ENCODE peak calls at places on chromosomes 12 and 14, in eight cellular contexts. One of them, this sample, is unnamed.

GRCh38 chr12:109998241-109998903 is 858 bp upstream of the ANKRD13A start:
- DNase-seq in A549: no peak
- DNase-seq in CD8-positive, alpha-beta T cell: no peak
- DNase-seq in Karpas-422: peak; percentile 56
- DNase-seq in tibial artery: no peak
- DNase-seq in psoas muscle: no peak
- DNase-seq in effector memory CD4-positive, alpha-beta T cell: no peak
- DNase-seq in heart right ventricle: no peak
- DNase-seq in this sample: no peak

GRCh38 chr12:94149781-94150482 is 1.6 kb downstream of the PLXNC1 start:
- DNase-seq in A549: peak; percentile 21
- DNase-seq in CD8-positive, alpha-beta T cell: no peak
- DNase-seq in Karpas-422: no peak
- DNase-seq in tibial artery: no peak
- DNase-seq in psoas muscle: peak; percentile 78
- DNase-seq in effector memory CD4-positive, alpha-beta T cell: no peak
- DNase-seq in heart right ventricle: peak; percentile 38
- DNase-seq in this sample: no peak

GRCh38 chr12:109881752-109882151 is 1.4 kb upstream of the GLTP start:
- DNase-seq in A549: peak; percentile 52
- DNase-seq in CD8-positive, alpha-beta T cell: no peak
- DNase-seq in Karpas-422: no peak
- DNase-seq in tibial artery: no peak
- DNase-seq in psoas muscle: no peak
- DNase-seq in effector memory CD4-positive, alpha-beta T cell: no peak
- DNase-seq in heart right ventricle: no peak
- DNase-seq in this sample: no peak

GRCh38 chr12:24560192-24560591 is 388.7 kb downstream of the BCAT1 start:
- DNase-seq in A549: no peak
- DNase-seq in CD8-positive, alpha-beta T cell: no peak
- DNase-seq in Karpas-422: no peak
- DNase-seq in tibial artery: no peak
- DNase-seq in psoas muscle: no peak
- DNase-seq in effector memory CD4-positive, alpha-beta T cell: no peak
- DNase-seq in heart right ventricle: no peak
- DNase-seq in this sample: no peak

GRCh38 chr12:22409071-22409951 is 74.8 kb upstream of the ST8SIA1 start:
- DNase-seq in A549: no peak
- DNase-seq in CD8-positive, alpha-beta T cell: peak; percentile 19
- DNase-seq in Karpas-422: no peak
- DNase-seq in tibial artery: no peak
- DNase-seq in psoas muscle: no peak
- DNase-seq in effector memory CD4-positive, alpha-beta T cell: peak; percentile 13
- DNase-seq in heart right ventricle: no peak
- DNase-seq in this sample: peak; percentile 71

GRCh38 chr12:78457951-78458350 is 406.6 kb upstream of the SYT1 start:
- DNase-seq in A549: no peak
- DNase-seq in CD8-positive, alpha-beta T cell: no peak
- DNase-seq in Karpas-422: no peak
- DNase-seq in tibial artery: no peak
- DNase-seq in psoas muscle: no peak
- DNase-seq in effector memory CD4-positive, alpha-beta T cell: no peak
- DNase-seq in heart right ventricle: no peak
- DNase-seq in this sample: no peak

GRCh38 chr12:106428379-106428778 is 70.8 kb downstream of the POLR3B start:
- DNase-seq in A549: no peak
- DNase-seq in CD8-positive, alpha-beta T cell: no peak
- DNase-seq in Karpas-422: no peak
- DNase-seq in tibial artery: no peak
- DNase-seq in psoas muscle: no peak
- DNase-seq in effector memory CD4-positive, alpha-beta T cell: no peak
- DNase-seq in heart right ventricle: no peak
- DNase-seq in this sample: no peak

GRCh38 chr14:36429692-36430091 is 90.3 kb downstream of the NKX2-1 start:
- DNase-seq in A549: no peak
- DNase-seq in CD8-positive, alpha-beta T cell: no peak
- DNase-seq in Karpas-422: no peak
- DNase-seq in tibial artery: no peak
- DNase-seq in psoas muscle: no peak
- DNase-seq in effector memory CD4-positive, alpha-beta T cell: no peak
- DNase-seq in heart right ventricle: no peak
- DNase-seq in this sample: no peak

GRCh38 chr14:29584992-29585391 is 342.7 kb downstream of the PRKD1 start:
- DNase-seq in A549: peak; percentile 38
- DNase-seq in CD8-positive, alpha-beta T cell: no peak
- DNase-seq in Karpas-422: no peak
- DNase-seq in tibial artery: peak; percentile 74
- DNase-seq in psoas muscle: peak; percentile 75
- DNase-seq in effector memory CD4-positive, alpha-beta T cell: no peak
- DNase-seq in heart right ventricle: peak; percentile 23
- DNase-seq in this sample: no peak

GRCh38 chr12:68667896-68668295 is 18.9 kb upstream of the NUP107 start:
- DNase-seq in A549: no peak
- DNase-seq in CD8-positive, alpha-beta T cell: no peak
- DNase-seq in Karpas-422: no peak
- DNase-seq in tibial artery: no peak
- DNase-seq in psoas muscle: no peak
- DNase-seq in effector memory CD4-positive, alpha-beta T cell: no peak
- DNase-seq in heart right ventricle: no peak
- DNase-seq in this sample: no peak

GRCh38 chr12:81205394-81205793 is 127.5 kb downstream of the ACSS3 start:
- DNase-seq in A549: no peak
- DNase-seq in CD8-positive, alpha-beta T cell: no peak
- DNase-seq in Karpas-422: no peak
- DNase-seq in tibial artery: no peak
- DNase-seq in psoas muscle: no peak
- DNase-seq in effector memory CD4-positive, alpha-beta T cell: no peak
- DNase-seq in heart right ventricle: no peak
- DNase-seq in this sample: no peak

GRCh38 chr12:81208193-81208946 is 130.5 kb downstream of the ACSS3 start:
- DNase-seq in A549: no peak
- DNase-seq in CD8-positive, alpha-beta T cell: no peak
- DNase-seq in Karpas-422: no peak
- DNase-seq in tibial artery: no peak
- DNase-seq in psoas muscle: no peak
- DNase-seq in effector memory CD4-positive, alpha-beta T cell: no peak
- DNase-seq in heart right ventricle: no peak
- DNase-seq in this sample: no peak

GRCh38 chr12:81206425-81206824 is 128.5 kb downstream of the ACSS3 start:
- DNase-seq in A549: no peak
- DNase-seq in CD8-positive, alpha-beta T cell: no peak
- DNase-seq in Karpas-422: no peak
- DNase-seq in tibial artery: no peak
- DNase-seq in psoas muscle: no peak
- DNase-seq in effector memory CD4-positive, alpha-beta T cell: no peak
- DNase-seq in heart right ventricle: no peak
- DNase-seq in this sample: no peak

GRCh38 chr12:81209001-81209400 is 131.1 kb downstream of the ACSS3 start:
- DNase-seq in A549: no peak
- DNase-seq in CD8-positive, alpha-beta T cell: no peak
- DNase-seq in Karpas-422: no peak
- DNase-seq in tibial artery: no peak
- DNase-seq in psoas muscle: no peak
- DNase-seq in effector memory CD4-positive, alpha-beta T cell: no peak
- DNase-seq in heart right ventricle: no peak
- DNase-seq in this sample: no peak

DNA sequence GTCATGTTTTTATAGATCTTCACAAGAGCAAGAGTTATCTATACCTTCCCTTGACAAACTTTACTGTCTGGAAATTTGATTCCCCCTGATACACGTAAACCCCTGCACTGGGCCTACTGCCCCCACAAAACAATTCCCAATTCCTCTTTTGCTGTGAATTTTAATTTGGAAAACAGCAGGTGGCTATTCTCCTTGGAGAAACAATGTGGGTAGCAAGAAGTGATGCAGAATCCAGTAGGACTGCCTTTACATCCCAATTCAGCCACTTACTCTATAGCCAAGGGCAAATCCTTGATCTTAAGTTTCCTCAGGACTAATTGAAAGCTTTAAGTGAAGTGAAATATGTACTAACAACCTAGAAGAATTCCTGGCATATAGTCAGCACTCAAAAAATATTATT is 129.3 kb downstream of the ACSS3 start:
- DNase-seq in A549: no peak
- DNase-seq in CD8-positive, alpha-beta T cell: no peak
- DNase-seq in Karpas-422: no peak
- DNase-seq in tibial artery: no peak
- DNase-seq in psoas muscle: no peak
- DNase-seq in effector memory CD4-positive, alpha-beta T cell: no peak
- DNase-seq in heart right ventricle: no peak
- DNase-seq in this sample: no peak
- H3K4me1 ChIP-seq in A549: no peaks in the 10 kb centered on the region
- H3K4me1 ChIP-seq in CD8-positive, alpha-beta T cell: no peaks in the 10 kb centered on the region
- H3K4me1 ChIP-seq in Karpas-422: no peaks in the 10 kb centered on the region
- H3K4me1 ChIP-seq in tibial artery: no peaks in the 10 kb centered on the region
- H3K4me1 ChIP-seq in psoas muscle: peaks cover 5% of the 10 kb centered on the region
- H3K4me1 ChIP-seq in effector memory CD4-positive, alpha-beta T cell: no peaks in the 10 kb centered on the region
- H3K4me1 ChIP-seq in heart right ventricle: peaks cover 40% of the 10 kb centered on the region
- H3K4me1 ChIP-seq in this sample: no peaks in the 10 kb centered on the region

DNA sequence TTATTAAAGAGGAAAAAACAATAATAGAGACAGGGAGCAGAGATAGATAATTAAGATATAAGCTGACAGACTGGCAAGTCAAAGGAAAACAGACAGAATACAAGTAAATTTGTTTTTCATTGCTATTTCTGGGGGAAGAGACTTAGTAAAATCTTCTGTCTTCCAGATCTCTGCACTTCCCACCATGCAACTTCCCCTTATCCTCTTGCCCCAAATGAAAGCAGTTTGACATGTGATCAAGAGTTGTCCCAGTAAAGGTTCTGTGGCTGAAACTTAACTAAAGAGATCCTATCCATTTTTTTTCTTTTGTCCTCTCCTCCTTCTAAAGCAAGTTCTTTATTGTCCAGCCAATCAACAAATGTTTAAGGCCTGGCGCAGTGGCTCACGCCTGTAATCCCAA is 1.5 kb upstream of the MLF2 start:
- DNase-seq in A549: no peak
- DNase-seq in CD8-positive, alpha-beta T cell: no peak
- DNase-seq in Karpas-422: no peak
- DNase-seq in tibial artery: no peak
- DNase-seq in psoas muscle: no peak
- DNase-seq in effector memory CD4-positive, alpha-beta T cell: no peak
- DNase-seq in heart right ventricle: no peak
- DNase-seq in this sample: no peak
- H3K27ac ChIP-seq in A549: peak overlapping the region; percentile 98
- H3K27ac ChIP-seq in CD8-positive, alpha-beta T cell: no peak overlapping the region
- H3K27ac ChIP-seq in Karpas-422: no peak overlapping the region
- H3K27ac ChIP-seq in tibial artery: peak overlapping the region; percentile 98
- H3K27ac ChIP-seq in psoas muscle: peak overlapping the region; percentile 99
- H3K27ac ChIP-seq in effector memory CD4-positive, alpha-beta T cell: no peak overlapping the region
- H3K27ac ChIP-seq in heart right ventricle: peak overlapping the region; percentile 98
- H3K27ac ChIP-seq in this sample: no peak overlapping the region

DNA sequence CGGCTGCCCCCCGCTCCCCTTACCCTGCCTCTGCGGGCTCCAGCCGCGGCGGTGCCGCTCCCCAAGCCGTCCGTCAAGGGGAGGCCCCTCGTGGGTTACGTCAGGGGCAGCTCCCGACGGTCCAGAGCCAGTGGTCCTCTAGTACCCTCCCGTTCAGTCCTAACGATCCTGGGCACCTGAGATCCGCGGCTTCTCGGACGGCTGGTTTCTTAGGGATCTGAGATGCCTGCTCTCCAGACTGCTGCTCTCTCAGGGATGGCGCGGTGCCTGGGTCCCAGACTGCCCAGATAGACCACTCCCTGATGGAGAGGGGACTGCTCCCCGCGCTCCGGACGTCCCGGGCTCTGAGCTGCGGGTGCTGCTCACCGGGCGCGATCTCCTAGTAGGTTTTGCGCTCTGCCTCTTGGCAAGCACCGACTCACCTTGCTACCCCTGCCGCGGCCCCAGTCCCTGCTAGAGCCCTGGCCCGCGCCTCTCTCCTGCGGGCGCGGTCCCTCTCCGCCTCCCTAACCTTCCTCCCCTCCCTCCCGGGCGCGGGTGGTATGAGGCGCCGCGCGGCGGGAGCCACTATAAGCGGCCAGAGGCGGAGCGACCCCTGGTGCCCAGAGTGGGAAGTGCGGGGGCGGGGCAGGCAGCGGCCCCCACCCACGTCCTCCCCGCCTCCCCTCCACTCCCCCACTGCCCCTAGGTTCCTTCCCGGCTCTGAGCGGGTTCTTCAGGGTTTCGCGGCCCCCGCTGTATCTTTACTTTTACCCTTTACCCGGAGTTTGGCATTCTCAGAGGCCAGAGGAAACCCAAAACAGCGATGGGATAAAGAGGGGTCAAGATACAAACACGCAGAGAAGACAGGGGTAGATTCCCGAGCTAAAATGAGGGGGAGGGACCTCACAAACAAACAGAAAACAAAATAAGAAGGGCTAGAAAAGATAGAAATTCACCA is at the start of gene C1QL4:
- DNase-seq in A549: peak; percentile 75
- DNase-seq in CD8-positive, alpha-beta T cell: peak; percentile 79
- DNase-seq in Karpas-422: peak; percentile 90
- DNase-seq in tibial artery: peak; percentile 84
- DNase-seq in psoas muscle: peak; percentile 91
- DNase-seq in effector memory CD4-positive, alpha-beta T cell: peak; percentile 81
- DNase-seq in heart right ventricle: peak; percentile 86
- DNase-seq in this sample: peak; percentile 76
- H3K4me3 ChIP-seq in A549: peak within 1 kb of the TSS; percentile 64
- H3K4me3 ChIP-seq in CD8-positive, alpha-beta T cell: peak within 1 kb of the TSS; percentile 51
- H3K4me3 ChIP-seq in Karpas-422: peak within 1 kb of the TSS; percentile 44
- H3K4me3 ChIP-seq in tibial artery: peak within 1 kb of the TSS; percentile 42
- H3K4me3 ChIP-seq in psoas muscle: peak within 1 kb of the TSS; percentile 58
- H3K4me3 ChIP-seq in effector memory CD4-positive, alpha-beta T cell: peak within 1 kb of the TSS; percentile 55
- H3K4me3 ChIP-seq in heart right ventricle: peak within 1 kb of the TSS; percentile 29
- H3K4me3 ChIP-seq in this sample: no peak within 1 kb of the TSS

GRCh38 chr12:55746147-55746912 is 3.4 kb downstream of the GDF11 start:
- DNase-seq in A549: no peak
- DNase-seq in CD8-positive, alpha-beta T cell: no peak
- DNase-seq in Karpas-422: no peak
- DNase-seq in tibial artery: no peak
- DNase-seq in psoas muscle: no peak
- DNase-seq in effector memory CD4-positive, alpha-beta T cell: no peak
- DNase-seq in heart right ventricle: no peak
- DNase-seq in this sample: no peak

GRCh38 chr12:55743967-55744931 is 1.3 kb downstream of the GDF11 start:
- DNase-seq in A549: no peak
- DNase-seq in CD8-positive, alpha-beta T cell: no peak
- DNase-seq in Karpas-422: no peak
- DNase-seq in tibial artery: no peak
- DNase-seq in psoas muscle: no peak
- DNase-seq in effector memory CD4-positive, alpha-beta T cell: no peak
- DNase-seq in heart right ventricle: no peak
- DNase-seq in this sample: no peak

GRCh38 chr12:55745361-55746146 is 2.6 kb downstream of the GDF11 start:
- DNase-seq in A549: no peak
- DNase-seq in CD8-positive, alpha-beta T cell: no peak
- DNase-seq in Karpas-422: peak; percentile 79
- DNase-seq in tibial artery: no peak
- DNase-seq in psoas muscle: no peak
- DNase-seq in effector memory CD4-positive, alpha-beta T cell: no peak
- DNase-seq in heart right ventricle: peak; percentile 42
- DNase-seq in this sample: no peak

GRCh38 chr12:55748230-55748993 is 5.5 kb downstream of the GDF11 start:
- DNase-seq in A549: no peak
- DNase-seq in CD8-positive, alpha-beta T cell: no peak
- DNase-seq in Karpas-422: no peak
- DNase-seq in tibial artery: no peak
- DNase-seq in psoas muscle: no peak
- DNase-seq in effector memory CD4-positive, alpha-beta T cell: no peak
- DNase-seq in heart right ventricle: no peak
- DNase-seq in this sample: no peak

DNA sequence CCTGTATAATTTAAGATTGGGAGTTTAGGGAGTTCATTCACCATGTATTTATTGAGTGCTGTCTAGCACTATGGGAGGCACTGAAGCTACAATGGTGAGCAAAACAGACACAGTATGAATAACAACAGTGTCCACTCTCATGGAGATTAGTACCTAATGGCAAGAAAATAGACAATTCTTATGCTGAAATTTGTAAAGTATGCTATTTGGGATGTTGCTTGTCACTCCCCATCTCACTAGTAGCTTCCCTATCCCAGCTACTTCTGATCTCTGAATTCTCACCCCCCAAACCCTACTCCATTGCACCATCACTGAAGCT is 4.0 kb downstream of the GDF11 start:
- DNase-seq in A549: no peak
- DNase-seq in CD8-positive, alpha-beta T cell: no peak
- DNase-seq in Karpas-422: no peak
- DNase-seq in tibial artery: no peak
- DNase-seq in psoas muscle: no peak
- DNase-seq in effector memory CD4-positive, alpha-beta T cell: no peak
- DNase-seq in heart right ventricle: no peak
- DNase-seq in this sample: no peak
- H3K4me1 ChIP-seq in A549: peaks cover 24% of the 10 kb centered on the region
- H3K4me1 ChIP-seq in CD8-positive, alpha-beta T cell: peaks cover 28% of the 10 kb centered on the region
- H3K4me1 ChIP-seq in Karpas-422: peaks cover 51% of the 10 kb centered on the region
- H3K4me1 ChIP-seq in tibial artery: peaks cover 34% of the 10 kb centered on the region
- H3K4me1 ChIP-seq in psoas muscle: peaks cover 19% of the 10 kb centered on the region
- H3K4me1 ChIP-seq in effector memory CD4-positive, alpha-beta T cell: peaks cover 10% of the 10 kb centered on the region
- H3K4me1 ChIP-seq in heart right ventricle: peaks cover 59% of the 10 kb centered on the region
- H3K4me1 ChIP-seq in this sample: peaks cover 19% of the 10 kb centered on the region